ENCODE peak calls at places on chromosomes 7 and 10, in nine cellular contexts. F, J, Q, P, O, H, T, K and V are unnamed samples.

GRCh38 chr10:113616244-113617074 is 47.4 kb downstream of the NRAP start:
- DNase-seq in F (peak), J (peak), Q (peak), P (peak), O (no peak), H (no peak), T (no peak), K (no peak), V (no peak)

GRCh38 chr10:68900427-68901105 is 549 bp upstream of the DDX50 start:
- DNase-seq in F (no peak), J (no peak), Q (no peak), P (no peak), O (no peak), H (no peak), T (peak), K (peak), V (no peak)

GRCh38 chr10:114526497-114527238 is 122.4 kb upstream of the AFAP1L2 start:
- DNase-seq in F (peak), J (peak), Q (peak), P (peak), O (peak), H (peak), T (no peak), K (peak), V (peak)

GRCh38 chr10:42953684-42954674 is 122.9 kb upstream of the RET start:
- DNase-seq in F (no peak), J (no peak), Q (no peak), P (no peak), O (no peak), H (no peak), T (no peak), K (no peak), V (no peak)

GRCh38 chr10:43707755-43708154 is 59.1 kb upstream of the ZNF32 start:
- DNase-seq in F (no peak), J (no peak), Q (no peak), P (peak), O (no peak), H (no peak), T (no peak), K (peak), V (no peak)

GRCh38 chr7:96297873-96298272 is 24.0 kb downstream of the SLC25A13 start:
- DNase-seq in F (no peak), J (no peak), Q (no peak), P (no peak), O (no peak), H (no peak), T (no peak), K (no peak), V (no peak)

GRCh38 chr10:113961261-113961938 is 82.3 kb upstream of the ADRB1 start:
- DNase-seq in F (no peak), J (no peak), Q (peak), P (no peak), O (no peak), H (no peak), T (no peak), K (no peak), V (no peak)

GRCh38 chr10:94397549-94398370 is 4.6 kb upstream of the TBC1D12 start:
- DNase-seq in F (peak), J (peak), Q (no peak), P (peak), O (no peak), H (no peak), T (no peak), K (peak), V (no peak)

GRCh38 chr7:149458235-149458634 is 2.6 kb downstream of the ZNF777 start:
- DNase-seq in F (no peak), J (no peak), Q (no peak), P (no peak), O (no peak), H (no peak), T (no peak), K (no peak), V (no peak)

GRCh38 chr10:111481271-111482073 is 404.6 kb downstream of the ADRA2A start:
- DNase-seq in F (no peak), J (peak), Q (no peak), P (no peak), O (no peak), H (no peak), T (no peak), K (peak), V (no peak)

GRCh38 chr7:28272461-28272877 is 91.9 kb upstream of the JAZF1 start:
- DNase-seq in F (peak), J (peak), Q (peak), P (peak), O (peak), H (peak), T (no peak), K (peak), V (peak)

GRCh38 chr10:78371118-78371517 is 337.5 kb downstream of the RPS24 start:
- DNase-seq in F (no peak), J (no peak), Q (no peak), P (no peak), O (no peak), H (no peak), T (no peak), K (peak), V (no peak)

GRCh38 chr10:103759100-103759781 is 96.1 kb downstream of the SH3PXD2A start:
- DNase-seq in F (no peak), J (peak), Q (peak), P (peak), O (no peak), H (peak), T (peak), K (peak), V (no peak)

GRCh38 chr7:26279405-26279804 is 12.3 kb upstream of the SNX10 start:
- DNase-seq in F (no peak), J (peak), Q (no peak), P (no peak), O (no peak), H (no peak), T (no peak), K (no peak), V (no peak)

GRCh38 chr7:142483659-142484317 is 225.9 kb upstream of the PRSS58 start:
- DNase-seq in F (peak), J (no peak), Q (no peak), P (no peak), O (no peak), H (no peak), T (no peak), K (no peak), V (no peak)
- TF ChIP-seq CTCF in F (no peak), J (peak), Q (no peak), P (no peak), O (no peak), H (no peak), T (no peak), K (no peak), V (no peak)

DNA sequence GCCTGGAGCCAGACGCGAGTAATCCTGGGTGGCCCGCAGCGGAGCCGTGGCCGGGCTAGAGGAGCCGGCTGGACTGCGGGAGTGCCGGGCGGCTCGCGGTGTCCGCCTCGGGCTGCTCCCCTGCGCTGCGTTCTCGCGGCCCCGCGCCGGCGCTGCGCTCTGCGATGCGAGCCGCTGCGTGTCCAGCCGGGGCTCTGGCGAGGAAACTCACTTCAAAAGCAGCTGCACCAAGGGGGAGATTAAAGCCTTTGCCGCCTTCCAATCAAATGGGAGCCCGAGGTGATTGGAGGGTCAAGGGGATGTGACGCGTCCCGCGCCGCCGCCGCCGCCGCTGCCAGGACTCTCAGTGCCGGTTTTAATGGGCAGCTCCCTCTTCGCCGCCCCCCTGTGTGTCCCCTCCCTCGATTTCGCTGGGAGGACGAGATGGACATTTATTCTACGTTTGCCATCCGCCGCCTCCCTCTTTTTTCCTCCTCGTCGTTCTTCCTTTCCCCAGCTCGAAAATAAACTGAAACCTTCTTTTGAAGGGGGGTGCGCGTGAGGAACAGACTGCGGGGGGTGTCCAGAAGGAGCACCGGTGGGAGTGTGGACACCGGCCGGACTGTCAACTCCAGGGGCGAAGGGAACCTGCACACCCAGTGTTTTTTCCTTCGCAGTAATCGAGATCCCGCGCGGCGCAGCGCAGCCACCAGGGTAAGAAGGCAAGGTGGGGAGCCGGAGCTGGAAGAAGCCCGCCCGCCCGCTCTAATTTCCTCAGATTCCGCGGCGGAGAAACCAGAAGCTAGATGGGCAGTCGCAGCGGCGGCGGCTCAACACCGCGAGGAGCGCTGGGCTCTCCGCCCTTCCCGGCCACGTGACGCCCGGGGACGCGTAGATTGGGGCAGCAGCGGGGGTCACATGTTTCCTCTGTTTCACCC is at the start of gene ZNF503:
- DNase-seq in F (peak), J (peak), Q (peak), P (peak), O (peak), H (peak), T (peak), K (peak), V (peak)
- TF ChIP-seq CTCF in F (peak), J (no peak), Q (peak), P (peak), O (no peak), H (peak), T (peak), K (no peak), V (no peak)

DNA sequence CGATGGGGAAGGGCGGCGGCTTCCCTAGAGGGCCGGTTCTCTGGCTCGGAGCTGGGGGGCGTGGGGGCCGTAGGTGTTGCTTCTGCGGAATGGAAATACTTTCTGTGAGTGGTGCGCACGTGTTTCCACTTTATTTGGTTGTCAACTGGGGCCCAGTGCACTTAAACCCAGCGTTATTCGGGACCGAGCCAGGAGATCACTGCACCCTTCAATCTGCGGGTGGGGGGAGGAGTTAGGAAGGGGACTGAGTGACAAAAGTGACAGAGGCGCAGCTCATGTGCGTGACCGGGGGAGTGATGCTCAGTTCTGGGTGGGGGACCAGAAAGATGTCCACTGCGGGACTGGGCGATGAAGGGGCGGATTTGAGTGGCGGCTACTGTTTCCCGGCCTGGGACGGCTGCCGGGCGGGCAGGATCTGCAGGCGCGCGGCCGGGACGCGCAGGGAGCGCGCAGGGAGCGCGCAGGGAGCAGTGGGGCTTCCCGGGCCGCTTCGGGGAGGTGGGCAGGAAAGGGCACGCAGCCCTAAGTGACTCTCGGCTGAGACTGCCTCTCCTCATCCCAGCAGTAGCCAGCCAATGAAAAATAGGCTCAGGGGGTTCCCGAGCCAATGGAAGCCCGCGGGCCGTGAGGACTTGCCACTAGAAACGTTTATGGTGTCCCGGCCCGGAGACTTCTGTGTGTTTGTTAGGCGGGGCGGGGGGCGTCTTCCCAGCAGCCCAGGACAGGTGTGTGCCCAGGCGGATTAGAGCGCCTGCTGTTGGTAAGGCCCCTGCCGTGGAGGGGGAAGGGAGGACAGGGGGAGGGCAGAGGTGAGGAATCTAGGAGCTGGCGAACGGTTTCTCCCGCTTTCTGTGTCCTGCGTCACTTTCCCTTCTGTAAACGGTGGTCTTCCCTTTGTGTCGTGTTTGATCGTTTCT is 54.3 kb upstream of the KDM7A start:
- DNase-seq in F (peak), J (peak), Q (peak), P (peak), O (peak), H (peak), T (no peak), K (no peak), V (peak)
- TF ChIP-seq CTCF in F (no peak), J (no peak), Q (peak), P (no peak), O (no peak), H (no peak), T (no peak), K (no peak), V (no peak)

DNA sequence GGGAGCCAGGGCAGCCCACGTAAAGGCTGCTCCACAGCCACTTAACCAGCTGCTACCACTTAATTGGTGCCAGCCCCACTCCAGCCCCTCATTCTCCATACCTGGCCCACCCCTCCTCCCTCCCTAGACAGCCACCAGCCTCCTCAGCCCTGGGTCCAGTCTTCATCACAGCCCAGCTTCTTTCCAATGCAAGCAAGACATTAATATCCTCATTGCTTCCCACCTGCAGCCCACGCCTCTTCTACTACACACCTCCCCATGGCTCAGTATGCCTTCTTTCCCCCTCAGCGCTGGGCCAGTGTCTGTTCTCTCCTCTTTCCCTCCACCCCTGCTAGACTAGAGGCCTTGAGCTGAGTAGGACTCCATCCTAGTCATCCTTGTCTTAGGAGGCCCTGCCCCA is 33.5 kb upstream of the UNC5B start:
- DNase-seq in F (no peak), J (no peak), Q (no peak), P (no peak), O (no peak), H (no peak), T (no peak), K (no peak), V (no peak)
- TF ChIP-seq CTCF in F (no peak), J (no peak), Q (no peak), P (no peak), O (no peak), H (no peak), T (no peak), K (no peak), V (no peak)

GRCh38 chr10:132536241-132536963 is 1.2 kb upstream of the INPP5A start:
- DNase-seq in F (peak), J (peak), Q (no peak), P (peak), O (no peak), H (peak), T (no peak), K (no peak), V (peak)
- TF ChIP-seq CTCF in F (no peak), J (no peak), Q (peak), P (no peak), O (no peak), H (no peak), T (no peak), K (no peak), V (no peak)

GRCh38 chr10:49534670-49535381 is 4.1 kb downstream of the ERCC6 start:
- DNase-seq in F (no peak), J (no peak), Q (no peak), P (peak), O (no peak), H (no peak), T (peak), K (peak), V (no peak)
- TF ChIP-seq CTCF in F (no peak), J (no peak), Q (no peak), P (no peak), O (no peak), H (no peak), T (no peak), K (no peak), V (no peak)